ENCODE peak calls at places on chromosomes 11 and 22, in nine cellular contexts. One of them, this sample, is unnamed.

GRCh38 chr22:22687638-22688500 is 43.5 kb downstream of the GGTLC2 start:
- DNase-seq in right lobe of liver: no peak
- DNase-seq in CD8-positive, alpha-beta memory T cell: no peak
- DNase-seq in right cardiac atrium: peak
- DNase-seq in fibroblast of lung: peak
- DNase-seq in breast epithelium: no peak
- DNase-seq in PC-3: peak
- DNase-seq in transverse colon: peak
- DNase-seq in CD8-positive, alpha-beta T cell: no peak
- DNase-seq in this sample: no peak

GRCh38 chr11:90646706-90647105 is 423.9 kb upstream of the CHORDC1 start:
- DNase-seq in right lobe of liver: no peak
- DNase-seq in CD8-positive, alpha-beta memory T cell: no peak
- DNase-seq in right cardiac atrium: no peak
- DNase-seq in fibroblast of lung: no peak
- DNase-seq in breast epithelium: no peak
- DNase-seq in PC-3: peak
- DNase-seq in transverse colon: no peak
- DNase-seq in CD8-positive, alpha-beta T cell: no peak
- DNase-seq in this sample: no peak

GRCh38 chr11:112797072-112797471 is 164.1 kb upstream of the NCAM1 start:
- DNase-seq in right lobe of liver: no peak
- DNase-seq in CD8-positive, alpha-beta memory T cell: no peak
- DNase-seq in right cardiac atrium: no peak
- DNase-seq in fibroblast of lung: no peak
- DNase-seq in breast epithelium: no peak
- DNase-seq in PC-3: no peak
- DNase-seq in transverse colon: no peak
- DNase-seq in CD8-positive, alpha-beta T cell: no peak
- DNase-seq in this sample: no peak

GRCh38 chr22:27879923-27880322 is 39.1 kb downstream of the PITPNB start:
- DNase-seq in right lobe of liver: no peak
- DNase-seq in CD8-positive, alpha-beta memory T cell: no peak
- DNase-seq in right cardiac atrium: no peak
- DNase-seq in fibroblast of lung: peak
- DNase-seq in breast epithelium: no peak
- DNase-seq in PC-3: peak
- DNase-seq in transverse colon: no peak
- DNase-seq in CD8-positive, alpha-beta T cell: no peak
- DNase-seq in this sample: no peak

GRCh38 chr11:34948721-34949120 is 32.3 kb downstream of the PDHX start:
- DNase-seq in right lobe of liver: no peak
- DNase-seq in CD8-positive, alpha-beta memory T cell: no peak
- DNase-seq in right cardiac atrium: no peak
- DNase-seq in fibroblast of lung: peak
- DNase-seq in breast epithelium: no peak
- DNase-seq in PC-3: no peak
- DNase-seq in transverse colon: no peak
- DNase-seq in CD8-positive, alpha-beta T cell: peak
- DNase-seq in this sample: no peak

GRCh38 chr22:47781024-47781423 is 1018.6 kb downstream of the TBC1D22A start:
- DNase-seq in right lobe of liver: no peak
- DNase-seq in CD8-positive, alpha-beta memory T cell: no peak
- DNase-seq in right cardiac atrium: no peak
- DNase-seq in fibroblast of lung: no peak
- DNase-seq in breast epithelium: no peak
- DNase-seq in PC-3: no peak
- DNase-seq in transverse colon: no peak
- DNase-seq in CD8-positive, alpha-beta T cell: no peak
- DNase-seq in this sample: no peak

GRCh38 chr11:59173964-59174663 is 2.2 kb downstream of the DTX4 start:
- DNase-seq in right lobe of liver: peak
- DNase-seq in CD8-positive, alpha-beta memory T cell: no peak
- DNase-seq in right cardiac atrium: no peak
- DNase-seq in fibroblast of lung: no peak
- DNase-seq in breast epithelium: peak
- DNase-seq in PC-3: peak
- DNase-seq in transverse colon: peak
- DNase-seq in CD8-positive, alpha-beta T cell: no peak
- DNase-seq in this sample: no peak

GRCh38 chr11:75303544-75304224 is 47.8 kb downstream of the ARRB1 start:
- DNase-seq in right lobe of liver: no peak
- DNase-seq in CD8-positive, alpha-beta memory T cell: no peak
- DNase-seq in right cardiac atrium: no peak
- DNase-seq in fibroblast of lung: no peak
- DNase-seq in breast epithelium: no peak
- DNase-seq in PC-3: no peak
- DNase-seq in transverse colon: no peak
- DNase-seq in CD8-positive, alpha-beta T cell: no peak
- DNase-seq in this sample: no peak

GRCh38 chr22:37045958-37046357 is 5.6 kb upstream of the KCTD17 start:
- DNase-seq in right lobe of liver: no peak
- DNase-seq in CD8-positive, alpha-beta memory T cell: no peak
- DNase-seq in right cardiac atrium: no peak
- DNase-seq in fibroblast of lung: peak
- DNase-seq in breast epithelium: no peak
- DNase-seq in PC-3: peak
- DNase-seq in transverse colon: no peak
- DNase-seq in CD8-positive, alpha-beta T cell: no peak
- DNase-seq in this sample: no peak

GRCh38 chr22:50019316-50019715 is 6.8 kb upstream of the IL17REL start:
- DNase-seq in right lobe of liver: no peak
- DNase-seq in CD8-positive, alpha-beta memory T cell: no peak
- DNase-seq in right cardiac atrium: no peak
- DNase-seq in fibroblast of lung: no peak
- DNase-seq in breast epithelium: no peak
- DNase-seq in PC-3: no peak
- DNase-seq in transverse colon: peak
- DNase-seq in CD8-positive, alpha-beta T cell: no peak
- DNase-seq in this sample: no peak

GRCh38 chr11:72227316-72228228 is 3.0 kb downstream of the INPPL1 start:
- DNase-seq in right lobe of liver: no peak
- DNase-seq in CD8-positive, alpha-beta memory T cell: no peak
- DNase-seq in right cardiac atrium: no peak
- DNase-seq in fibroblast of lung: peak
- DNase-seq in breast epithelium: peak
- DNase-seq in PC-3: peak
- DNase-seq in transverse colon: no peak
- DNase-seq in CD8-positive, alpha-beta T cell: no peak
- DNase-seq in this sample: no peak

GRCh38 chr11:123577081-123577598 is 77.3 kb downstream of the SCN3B start:
- DNase-seq in right lobe of liver: peak
- DNase-seq in CD8-positive, alpha-beta memory T cell: peak
- DNase-seq in right cardiac atrium: peak
- DNase-seq in fibroblast of lung: peak
- DNase-seq in breast epithelium: no peak
- DNase-seq in PC-3: peak
- DNase-seq in transverse colon: peak
- DNase-seq in CD8-positive, alpha-beta T cell: peak
- DNase-seq in this sample: no peak

GRCh38 chr11:109785714-109786113 is 307.5 kb upstream of the ZC3H12C start:
- DNase-seq in right lobe of liver: no peak
- DNase-seq in CD8-positive, alpha-beta memory T cell: no peak
- DNase-seq in right cardiac atrium: no peak
- DNase-seq in fibroblast of lung: peak
- DNase-seq in breast epithelium: no peak
- DNase-seq in PC-3: peak
- DNase-seq in transverse colon: no peak
- DNase-seq in CD8-positive, alpha-beta T cell: no peak
- DNase-seq in this sample: no peak

GRCh38 chr22:50014655-50015401 is 2.3 kb upstream of the IL17REL start:
- DNase-seq in right lobe of liver: no peak
- DNase-seq in CD8-positive, alpha-beta memory T cell: peak
- DNase-seq in right cardiac atrium: no peak
- DNase-seq in fibroblast of lung: no peak
- DNase-seq in breast epithelium: no peak
- DNase-seq in PC-3: no peak
- DNase-seq in transverse colon: peak
- DNase-seq in CD8-positive, alpha-beta T cell: peak
- DNase-seq in this sample: no peak

GRCh38 chr11:75498556-75499255 is 27.0 kb downstream of the GDPD5 start:
- DNase-seq in right lobe of liver: no peak
- DNase-seq in CD8-positive, alpha-beta memory T cell: no peak
- DNase-seq in right cardiac atrium: no peak
- DNase-seq in fibroblast of lung: peak
- DNase-seq in breast epithelium: no peak
- DNase-seq in PC-3: peak
- DNase-seq in transverse colon: no peak
- DNase-seq in CD8-positive, alpha-beta T cell: no peak
- DNase-seq in this sample: no peak

GRCh38 chr22:37416806-37417205 is 10.5 kb downstream of the ELFN2 start:
- DNase-seq in right lobe of liver: no peak
- DNase-seq in CD8-positive, alpha-beta memory T cell: no peak
- DNase-seq in right cardiac atrium: no peak
- DNase-seq in fibroblast of lung: no peak
- DNase-seq in breast epithelium: no peak
- DNase-seq in PC-3: no peak
- DNase-seq in transverse colon: no peak
- DNase-seq in CD8-positive, alpha-beta T cell: peak
- DNase-seq in this sample: no peak

DNA sequence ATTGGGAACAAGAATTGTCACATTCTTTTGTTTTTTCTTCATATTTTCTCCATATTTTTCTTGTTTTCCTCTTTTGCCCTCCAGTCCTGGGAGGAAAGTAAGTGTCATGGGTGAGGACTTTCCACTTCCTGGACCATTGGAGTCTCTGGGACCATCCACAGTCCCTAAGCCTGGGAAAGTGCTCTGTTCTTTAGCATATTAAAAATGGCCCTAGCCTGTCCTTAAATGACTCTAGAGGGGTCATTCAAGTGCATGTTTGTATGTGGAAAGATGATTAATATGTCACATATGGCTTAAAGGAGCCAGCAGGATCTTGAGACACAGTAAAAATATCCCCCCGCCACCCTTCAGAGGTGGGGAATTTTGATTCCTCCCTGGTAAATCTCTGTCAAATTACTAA is 20.1 kb upstream of the SCGB1D1 start:
- DNase-seq in right lobe of liver: no peak
- DNase-seq in CD8-positive, alpha-beta memory T cell: no peak
- DNase-seq in right cardiac atrium: no peak
- DNase-seq in fibroblast of lung: peak
- DNase-seq in breast epithelium: no peak
- DNase-seq in PC-3: no peak
- DNase-seq in transverse colon: no peak
- DNase-seq in CD8-positive, alpha-beta T cell: no peak
- DNase-seq in this sample: no peak
- H3K27ac ChIP-seq in right lobe of liver: no peak
- H3K27ac ChIP-seq in CD8-positive, alpha-beta memory T cell: no peak
- H3K27ac ChIP-seq in right cardiac atrium: no peak
- H3K27ac ChIP-seq in fibroblast of lung: no peak
- H3K27ac ChIP-seq in breast epithelium: no peak
- H3K27ac ChIP-seq in PC-3: no peak
- H3K27ac ChIP-seq in transverse colon: no peak
- H3K27ac ChIP-seq in CD8-positive, alpha-beta T cell: no peak
- H3K27ac ChIP-seq in this sample: no peak

DNA sequence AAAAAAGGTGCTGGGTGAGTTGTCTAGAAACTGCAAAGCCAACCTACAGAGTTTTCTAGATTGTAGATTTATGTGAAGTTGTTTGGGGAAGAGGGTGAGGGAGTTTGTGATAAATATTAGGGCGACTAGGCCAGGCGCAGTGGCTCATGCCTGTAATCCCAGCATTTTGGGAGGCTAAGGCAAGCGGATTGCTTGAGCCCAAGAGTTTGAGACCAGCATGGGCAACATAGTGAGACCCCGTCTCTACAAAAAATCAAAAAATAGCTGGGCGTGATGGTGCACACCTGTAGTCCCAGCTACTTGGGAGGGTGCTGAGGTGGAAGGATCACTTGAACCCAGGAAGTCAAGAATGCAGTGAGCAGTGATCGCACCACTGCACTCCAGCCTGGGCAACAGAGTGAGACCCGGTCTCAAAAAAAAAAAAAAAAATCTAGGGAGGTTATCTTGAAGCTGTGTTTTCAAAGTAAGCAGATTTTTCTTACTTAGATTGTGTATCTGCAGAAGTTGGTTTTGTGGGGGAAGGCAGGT is 844 bp downstream of the APOL6 start:
- DNase-seq in right lobe of liver: no peak
- DNase-seq in CD8-positive, alpha-beta memory T cell: no peak
- DNase-seq in right cardiac atrium: no peak
- DNase-seq in fibroblast of lung: no peak
- DNase-seq in breast epithelium: no peak
- DNase-seq in PC-3: no peak
- DNase-seq in transverse colon: no peak
- DNase-seq in CD8-positive, alpha-beta T cell: no peak
- DNase-seq in this sample: no peak
- H3K4me3 ChIP-seq in right lobe of liver: peak
- H3K4me3 ChIP-seq in CD8-positive, alpha-beta memory T cell: peak
- H3K4me3 ChIP-seq in right cardiac atrium: peak
- H3K4me3 ChIP-seq in fibroblast of lung: peak
- H3K4me3 ChIP-seq in breast epithelium: peak
- H3K4me3 ChIP-seq in PC-3: peak
- H3K4me3 ChIP-seq in transverse colon: peak
- H3K4me3 ChIP-seq in CD8-positive, alpha-beta T cell: peak
- H3K4me3 ChIP-seq in this sample: peak

GRCh38 chr22:30088468-30088867 is 8.2 kb downstream of the HORMAD2 start:
- DNase-seq in right lobe of liver: no peak
- DNase-seq in CD8-positive, alpha-beta memory T cell: no peak
- DNase-seq in right cardiac atrium: no peak
- DNase-seq in fibroblast of lung: no peak
- DNase-seq in breast epithelium: no peak
- DNase-seq in PC-3: no peak
- DNase-seq in transverse colon: no peak
- DNase-seq in CD8-positive, alpha-beta T cell: no peak
- DNase-seq in this sample: no peak

GRCh38 chr22:30087611-30088010 is 7.3 kb downstream of the HORMAD2 start:
- DNase-seq in right lobe of liver: no peak
- DNase-seq in CD8-positive, alpha-beta memory T cell: no peak
- DNase-seq in right cardiac atrium: no peak
- DNase-seq in fibroblast of lung: no peak
- DNase-seq in breast epithelium: no peak
- DNase-seq in PC-3: no peak
- DNase-seq in transverse colon: no peak
- DNase-seq in CD8-positive, alpha-beta T cell: no peak
- DNase-seq in this sample: no peak

GRCh38 chr22:30094804-30095203 is 14.5 kb downstream of the HORMAD2 start:
- DNase-seq in right lobe of liver: no peak
- DNase-seq in CD8-positive, alpha-beta memory T cell: no peak
- DNase-seq in right cardiac atrium: no peak
- DNase-seq in fibroblast of lung: no peak
- DNase-seq in breast epithelium: no peak
- DNase-seq in PC-3: no peak
- DNase-seq in transverse colon: no peak
- DNase-seq in CD8-positive, alpha-beta T cell: no peak
- DNase-seq in this sample: no peak

GRCh38 chr22:30089655-30089974 is 9.4 kb downstream of the HORMAD2 start:
- DNase-seq in right lobe of liver: no peak
- DNase-seq in CD8-positive, alpha-beta memory T cell: no peak
- DNase-seq in right cardiac atrium: no peak
- DNase-seq in fibroblast of lung: no peak
- DNase-seq in breast epithelium: no peak
- DNase-seq in PC-3: no peak
- DNase-seq in transverse colon: no peak
- DNase-seq in CD8-positive, alpha-beta T cell: no peak
- DNase-seq in this sample: no peak

GRCh38 chr22:30092686-30093085 is 12.4 kb downstream of the HORMAD2 start:
- DNase-seq in right lobe of liver: no peak
- DNase-seq in CD8-positive, alpha-beta memory T cell: no peak
- DNase-seq in right cardiac atrium: no peak
- DNase-seq in fibroblast of lung: no peak
- DNase-seq in breast epithelium: no peak
- DNase-seq in PC-3: no peak
- DNase-seq in transverse colon: no peak
- DNase-seq in CD8-positive, alpha-beta T cell: no peak
- DNase-seq in this sample: no peak
- H3K27ac ChIP-seq in right lobe of liver: no peak
- H3K27ac ChIP-seq in CD8-positive, alpha-beta memory T cell: no peak
- H3K27ac ChIP-seq in right cardiac atrium: no peak
- H3K27ac ChIP-seq in fibroblast of lung: no peak
- H3K27ac ChIP-seq in breast epithelium: no peak
- H3K27ac ChIP-seq in PC-3: no peak
- H3K27ac ChIP-seq in transverse colon: no peak
- H3K27ac ChIP-seq in CD8-positive, alpha-beta T cell: no peak
- H3K27ac ChIP-seq in this sample: no peak

GRCh38 chr22:26579331-26579886 is 10.5 kb downstream of the TPST2 start:
- DNase-seq in right lobe of liver: no peak
- DNase-seq in CD8-positive, alpha-beta memory T cell: peak
- DNase-seq in right cardiac atrium: no peak
- DNase-seq in fibroblast of lung: no peak
- DNase-seq in breast epithelium: no peak
- DNase-seq in PC-3: no peak
- DNase-seq in transverse colon: peak
- DNase-seq in CD8-positive, alpha-beta T cell: peak
- DNase-seq in this sample: no peak
- H3K4me3 ChIP-seq in right lobe of liver: no peak
- H3K4me3 ChIP-seq in CD8-positive, alpha-beta memory T cell: peak
- H3K4me3 ChIP-seq in right cardiac atrium: no peak
- H3K4me3 ChIP-seq in fibroblast of lung: no peak
- H3K4me3 ChIP-seq in breast epithelium: no peak
- H3K4me3 ChIP-seq in PC-3: no peak
- H3K4me3 ChIP-seq in transverse colon: no peak
- H3K4me3 ChIP-seq in CD8-positive, alpha-beta T cell: peak
- H3K4me3 ChIP-seq in this sample: no peak

This sample was measured in thoracic aorta.